ENCODE peak calls at places on chromosomes 1 and 21, in six cellular contexts. One of them, this sample, is unnamed.

GRCh38 chr1:66642992-66643391 is 109.0 kb downstream of the SGIP1 start:
- DNase-seq in fibroblast of mammary gland: peak
- DNase-seq in brain microvascular endothelial cell: no peak
- DNase-seq in H54: no peak
- DNase-seq in stimulated activated CD4-positive, alpha-beta T cell treated with anti-CD3 and anti-CD28 coated beads, TNF-alpha, amount 100 ng/mL, for 1 hour: no peak
- DNase-seq in neuronal stem cell: no peak
- DNase-seq in this sample: no peak

GRCh38 chr1:203046984-203047630 is 20.8 kb downstream of the PPFIA4 start:
- DNase-seq in H54: peak
- DNase-seq in stimulated activated CD4-positive, alpha-beta T cell treated with anti-CD3 and anti-CD28 coated beads, TNF-alpha, amount 100 ng/mL, for 1 hour: no peak
- DNase-seq in brain microvascular endothelial cell: peak
- DNase-seq in neuronal stem cell: no peak
- DNase-seq in fibroblast of mammary gland: peak
- DNase-seq in this sample: no peak

GRCh38 chr1:27568247-27569087 is 35.5 kb downstream of the AHDC1 start:
- DNase-seq in neuronal stem cell: peak
- DNase-seq in brain microvascular endothelial cell: no peak
- DNase-seq in H54: peak
- DNase-seq in stimulated activated CD4-positive, alpha-beta T cell treated with anti-CD3 and anti-CD28 coated beads, TNF-alpha, amount 100 ng/mL, for 1 hour: peak
- DNase-seq in fibroblast of mammary gland: peak
- DNase-seq in this sample: peak

GRCh38 chr1:23019851-23020625 is 770 bp downstream of the KDM1A start:
- DNase-seq in fibroblast of mammary gland: peak
- DNase-seq in brain microvascular endothelial cell: peak
- DNase-seq in stimulated activated CD4-positive, alpha-beta T cell treated with anti-CD3 and anti-CD28 coated beads, TNF-alpha, amount 100 ng/mL, for 1 hour: no peak
- DNase-seq in neuronal stem cell: peak
- DNase-seq in H54: no peak
- DNase-seq in this sample: peak

GRCh38 chr1:20725189-20726106 is 7.1 kb downstream of the SH2D5 start:
- DNase-seq in neuronal stem cell: no peak
- DNase-seq in brain microvascular endothelial cell: peak
- DNase-seq in fibroblast of mammary gland: peak
- DNase-seq in stimulated activated CD4-positive, alpha-beta T cell treated with anti-CD3 and anti-CD28 coated beads, TNF-alpha, amount 100 ng/mL, for 1 hour: no peak
- DNase-seq in H54: no peak
- DNase-seq in this sample: no peak

GRCh38 chr1:68363346-68363745 is 86.4 kb downstream of the RPE65 start:
- DNase-seq in H54: no peak
- DNase-seq in brain microvascular endothelial cell: no peak
- DNase-seq in neuronal stem cell: no peak
- DNase-seq in stimulated activated CD4-positive, alpha-beta T cell treated with anti-CD3 and anti-CD28 coated beads, TNF-alpha, amount 100 ng/mL, for 1 hour: no peak
- DNase-seq in fibroblast of mammary gland: peak
- DNase-seq in this sample: no peak

GRCh38 chr1:155261401-155261887 is 716 bp downstream of the SCAMP3 start:
- DNase-seq in fibroblast of mammary gland: no peak
- DNase-seq in brain microvascular endothelial cell: no peak
- DNase-seq in H54: no peak
- DNase-seq in stimulated activated CD4-positive, alpha-beta T cell treated with anti-CD3 and anti-CD28 coated beads, TNF-alpha, amount 100 ng/mL, for 1 hour: no peak
- DNase-seq in neuronal stem cell: no peak
- DNase-seq in this sample: no peak

GRCh38 chr1:5943373-5944068 is 48.7 kb downstream of the NPHP4 start:
- DNase-seq in neuronal stem cell: no peak
- DNase-seq in H54: no peak
- DNase-seq in fibroblast of mammary gland: no peak
- DNase-seq in stimulated activated CD4-positive, alpha-beta T cell treated with anti-CD3 and anti-CD28 coated beads, TNF-alpha, amount 100 ng/mL, for 1 hour: no peak
- DNase-seq in brain microvascular endothelial cell: no peak
- DNase-seq in this sample: peak

GRCh38 chr21:45539046-45539795 is 3.0 kb downstream of the SLC19A1 start:
- DNase-seq in brain microvascular endothelial cell: no peak
- DNase-seq in fibroblast of mammary gland: no peak
- DNase-seq in stimulated activated CD4-positive, alpha-beta T cell treated with anti-CD3 and anti-CD28 coated beads, TNF-alpha, amount 100 ng/mL, for 1 hour: no peak
- DNase-seq in H54: no peak
- DNase-seq in neuronal stem cell: no peak
- DNase-seq in this sample: no peak

GRCh38 chr1:91673603-91674002 is 173.0 kb downstream of the CDC7 start:
- DNase-seq in H54: no peak
- DNase-seq in fibroblast of mammary gland: peak
- DNase-seq in neuronal stem cell: no peak
- DNase-seq in brain microvascular endothelial cell: no peak
- DNase-seq in stimulated activated CD4-positive, alpha-beta T cell treated with anti-CD3 and anti-CD28 coated beads, TNF-alpha, amount 100 ng/mL, for 1 hour: no peak
- DNase-seq in this sample: no peak

GRCh38 chr1:19044975-19045831 is 88.7 kb upstream of the IFFO2 start:
- DNase-seq in fibroblast of mammary gland: peak
- DNase-seq in stimulated activated CD4-positive, alpha-beta T cell treated with anti-CD3 and anti-CD28 coated beads, TNF-alpha, amount 100 ng/mL, for 1 hour: no peak
- DNase-seq in H54: no peak
- DNase-seq in neuronal stem cell: no peak
- DNase-seq in brain microvascular endothelial cell: peak
- DNase-seq in this sample: no peak

GRCh38 chr1:117826551-117827078 is 102.8 kb downstream of the GDAP2 start:
- DNase-seq in brain microvascular endothelial cell: peak
- DNase-seq in stimulated activated CD4-positive, alpha-beta T cell treated with anti-CD3 and anti-CD28 coated beads, TNF-alpha, amount 100 ng/mL, for 1 hour: no peak
- DNase-seq in neuronal stem cell: no peak
- DNase-seq in fibroblast of mammary gland: peak
- DNase-seq in H54: peak
- DNase-seq in this sample: no peak

GRCh38 chr1:156712626-156713025 is 7.2 kb upstream of the CRABP2 start:
- DNase-seq in neuronal stem cell: no peak
- DNase-seq in H54: no peak
- DNase-seq in brain microvascular endothelial cell: no peak
- DNase-seq in stimulated activated CD4-positive, alpha-beta T cell treated with anti-CD3 and anti-CD28 coated beads, TNF-alpha, amount 100 ng/mL, for 1 hour: no peak
- DNase-seq in fibroblast of mammary gland: peak
- DNase-seq in this sample: no peak

GRCh38 chr21:46205766-46206162 is 21.5 kb upstream of the SPATC1L start:
- DNase-seq in H54: no peak
- DNase-seq in fibroblast of mammary gland: no peak
- DNase-seq in stimulated activated CD4-positive, alpha-beta T cell treated with anti-CD3 and anti-CD28 coated beads, TNF-alpha, amount 100 ng/mL, for 1 hour: no peak
- DNase-seq in neuronal stem cell: no peak
- DNase-seq in brain microvascular endothelial cell: no peak
- DNase-seq in this sample: no peak

GRCh38 chr1:955439-955838 is 3.6 kb downstream of the NOC2L start:
- DNase-seq in brain microvascular endothelial cell: no peak
- DNase-seq in H54: no peak
- DNase-seq in neuronal stem cell: no peak
- DNase-seq in fibroblast of mammary gland: no peak
- DNase-seq in stimulated activated CD4-positive, alpha-beta T cell treated with anti-CD3 and anti-CD28 coated beads, TNF-alpha, amount 100 ng/mL, for 1 hour: no peak
- DNase-seq in this sample: no peak

GRCh38 chr1:50095716-50096115 is 13.0 kb upstream of the ELAVL4 start:
- DNase-seq in neuronal stem cell: no peak
- DNase-seq in brain microvascular endothelial cell: no peak
- DNase-seq in fibroblast of mammary gland: no peak
- DNase-seq in stimulated activated CD4-positive, alpha-beta T cell treated with anti-CD3 and anti-CD28 coated beads, TNF-alpha, amount 100 ng/mL, for 1 hour: no peak
- DNase-seq in H54: no peak
- DNase-seq in this sample: no peak

GRCh38 chr1:213231795-213232231 is 180.8 kb downstream of the RPS6KC1 start:
- DNase-seq in neuronal stem cell: peak
- DNase-seq in brain microvascular endothelial cell: peak
- DNase-seq in fibroblast of mammary gland: peak
- DNase-seq in H54: no peak
- DNase-seq in stimulated activated CD4-positive, alpha-beta T cell treated with anti-CD3 and anti-CD28 coated beads, TNF-alpha, amount 100 ng/mL, for 1 hour: no peak
- DNase-seq in this sample: no peak

GRCh38 chr1:86156571-86157455 is at the start of gene COL24A1:
- DNase-seq in H54: no peak
- DNase-seq in fibroblast of mammary gland: peak
- DNase-seq in brain microvascular endothelial cell: peak
- DNase-seq in neuronal stem cell: peak
- DNase-seq in stimulated activated CD4-positive, alpha-beta T cell treated with anti-CD3 and anti-CD28 coated beads, TNF-alpha, amount 100 ng/mL, for 1 hour: no peak
- DNase-seq in this sample: no peak

GRCh38 chr1:160807738-160808137 is 11.8 kb downstream of the LY9 start:
- DNase-seq in fibroblast of mammary gland: no peak
- DNase-seq in neuronal stem cell: no peak
- DNase-seq in H54: no peak
- DNase-seq in brain microvascular endothelial cell: no peak
- DNase-seq in stimulated activated CD4-positive, alpha-beta T cell treated with anti-CD3 and anti-CD28 coated beads, TNF-alpha, amount 100 ng/mL, for 1 hour: no peak
- DNase-seq in this sample: no peak

GRCh38 chr1:48718696-48719095 is 58.0 kb downstream of the BEND5 start:
- DNase-seq in brain microvascular endothelial cell: no peak
- DNase-seq in fibroblast of mammary gland: no peak
- DNase-seq in H54: no peak
- DNase-seq in stimulated activated CD4-positive, alpha-beta T cell treated with anti-CD3 and anti-CD28 coated beads, TNF-alpha, amount 100 ng/mL, for 1 hour: no peak
- DNase-seq in neuronal stem cell: no peak
- DNase-seq in this sample: no peak

GRCh38 chr1:207813513-207813881 is 61.6 kb downstream of the CD46 start:
- DNase-seq in H54: no peak
- DNase-seq in stimulated activated CD4-positive, alpha-beta T cell treated with anti-CD3 and anti-CD28 coated beads, TNF-alpha, amount 100 ng/mL, for 1 hour: no peak
- DNase-seq in fibroblast of mammary gland: no peak
- DNase-seq in brain microvascular endothelial cell: no peak
- DNase-seq in neuronal stem cell: no peak
- DNase-seq in this sample: no peak

GRCh38 chr1:66412689-66413088 is 121.3 kb upstream of the SGIP1 start:
- DNase-seq in stimulated activated CD4-positive, alpha-beta T cell treated with anti-CD3 and anti-CD28 coated beads, TNF-alpha, amount 100 ng/mL, for 1 hour: no peak
- DNase-seq in fibroblast of mammary gland: peak
- DNase-seq in brain microvascular endothelial cell: no peak
- DNase-seq in H54: no peak
- DNase-seq in neuronal stem cell: no peak
- DNase-seq in this sample: no peak

GRCh38 chr1:68301538-68301937 is 69.2 kb upstream of the WLS start:
- DNase-seq in brain microvascular endothelial cell: no peak
- DNase-seq in H54: no peak
- DNase-seq in fibroblast of mammary gland: peak
- DNase-seq in neuronal stem cell: no peak
- DNase-seq in stimulated activated CD4-positive, alpha-beta T cell treated with anti-CD3 and anti-CD28 coated beads, TNF-alpha, amount 100 ng/mL, for 1 hour: no peak
- DNase-seq in this sample: no peak

GRCh38 chr1:1677718-1678580 is 14.6 kb downstream of the SLC35E2B start:
- DNase-seq in fibroblast of mammary gland: no peak
- DNase-seq in stimulated activated CD4-positive, alpha-beta T cell treated with anti-CD3 and anti-CD28 coated beads, TNF-alpha, amount 100 ng/mL, for 1 hour: no peak
- DNase-seq in H54: no peak
- DNase-seq in neuronal stem cell: no peak
- DNase-seq in brain microvascular endothelial cell: no peak
- DNase-seq in this sample: no peak

GRCh38 chr1:160367934-160368923 is 1.4 kb downstream of the NHLH1 start:
- DNase-seq in brain microvascular endothelial cell: no peak
- DNase-seq in neuronal stem cell: no peak
- DNase-seq in stimulated activated CD4-positive, alpha-beta T cell treated with anti-CD3 and anti-CD28 coated beads, TNF-alpha, amount 100 ng/mL, for 1 hour: no peak
- DNase-seq in H54: no peak
- DNase-seq in fibroblast of mammary gland: no peak
- DNase-seq in this sample: no peak

GRCh38 chr1:118184737-118185082 is 318 bp downstream of the SPAG17 start:
- DNase-seq in H54: no peak
- DNase-seq in stimulated activated CD4-positive, alpha-beta T cell treated with anti-CD3 and anti-CD28 coated beads, TNF-alpha, amount 100 ng/mL, for 1 hour: no peak
- DNase-seq in brain microvascular endothelial cell: no peak
- DNase-seq in neuronal stem cell: peak
- DNase-seq in fibroblast of mammary gland: no peak
- DNase-seq in this sample: no peak

GRCh38 chr1:117959364-117959763 is 29.8 kb downstream of the WDR3 start:
- DNase-seq in neuronal stem cell: no peak
- DNase-seq in stimulated activated CD4-positive, alpha-beta T cell treated with anti-CD3 and anti-CD28 coated beads, TNF-alpha, amount 100 ng/mL, for 1 hour: no peak
- DNase-seq in H54: no peak
- DNase-seq in brain microvascular endothelial cell: no peak
- DNase-seq in fibroblast of mammary gland: peak
- DNase-seq in this sample: no peak

GRCh38 chr1:210332719-210333398 is 4.2 kb downstream of the HHAT start:
- DNase-seq in stimulated activated CD4-positive, alpha-beta T cell treated with anti-CD3 and anti-CD28 coated beads, TNF-alpha, amount 100 ng/mL, for 1 hour: peak
- DNase-seq in brain microvascular endothelial cell: no peak
- DNase-seq in fibroblast of mammary gland: peak
- DNase-seq in neuronal stem cell: no peak
- DNase-seq in H54: no peak
- DNase-seq in this sample: no peak

GRCh38 chr1:17839641-17840196 is 84.6 kb downstream of the ACTL8 start:
- DNase-seq in brain microvascular endothelial cell: no peak
- DNase-seq in neuronal stem cell: no peak
- DNase-seq in fibroblast of mammary gland: no peak
- DNase-seq in H54: no peak
- DNase-seq in stimulated activated CD4-positive, alpha-beta T cell treated with anti-CD3 and anti-CD28 coated beads, TNF-alpha, amount 100 ng/mL, for 1 hour: no peak
- DNase-seq in this sample: peak

GRCh38 chr21:37208056-37208705 is 59.0 kb downstream of the VPS26C start:
- DNase-seq in stimulated activated CD4-positive, alpha-beta T cell treated with anti-CD3 and anti-CD28 coated beads, TNF-alpha, amount 100 ng/mL, for 1 hour: no peak
- DNase-seq in H54: no peak
- DNase-seq in brain microvascular endothelial cell: no peak
- DNase-seq in neuronal stem cell: no peak
- DNase-seq in fibroblast of mammary gland: no peak
- DNase-seq in this sample: peak

GRCh38 chr1:53552981-53553733 is 94.0 kb downstream of the DMRTB1 start:
- DNase-seq in brain microvascular endothelial cell: no peak
- DNase-seq in H54: no peak
- DNase-seq in neuronal stem cell: no peak
- DNase-seq in stimulated activated CD4-positive, alpha-beta T cell treated with anti-CD3 and anti-CD28 coated beads, TNF-alpha, amount 100 ng/mL, for 1 hour: no peak
- DNase-seq in fibroblast of mammary gland: no peak
- DNase-seq in this sample: no peak

GRCh38 chr1:66490817-66491216 is 43.1 kb upstream of the SGIP1 start:
- DNase-seq in fibroblast of mammary gland: no peak
- DNase-seq in H54: no peak
- DNase-seq in brain microvascular endothelial cell: peak
- DNase-seq in neuronal stem cell: no peak
- DNase-seq in stimulated activated CD4-positive, alpha-beta T cell treated with anti-CD3 and anti-CD28 coated beads, TNF-alpha, amount 100 ng/mL, for 1 hour: no peak
- DNase-seq in this sample: no peak

This sample was measured in cerebellum.